ENCODE peak calls at places on chromosomes 4 and X, in five cellular contexts. D is fibroblast of the conjunctiva; A is activated CD8-positive, alpha-beta memory T cell treated with anti-CD3 and anti-CD28 coated beads for 1 hour; I is glutamatergic neuron; O is NAMALWA. V is an unnamed sample.

GRCh38 chr4:136755531-136755916 is 776.8 kb downstream of the PCDH18 start:
- DNase-seq in D (no peak), A (no peak), I (no peak), O (no peak), V (no peak)

GRCh38 chr4:13766722-13767495 is 139.4 kb upstream of the BOD1L1 start:
- DNase-seq in D (no peak), A (no peak), I (no peak), O (no peak), V (no peak)

GRCh38 chrX:154142386-154142785 is 1.7 kb upstream of the OPN1LW start:
- DNase-seq in D (no peak), A (no peak), I (no peak), O (no peak), V (no peak)

GRCh38 chr4:95867919-95868318 is 28.0 kb downstream of the PDHA2 start:
- DNase-seq in D (no peak), A (no peak), I (no peak), O (peak), V (no peak)

GRCh38 chr4:4260185-4260751 is 12.2 kb upstream of the TMEM128 start:
- DNase-seq in D (peak), A (no peak), I (no peak), O (peak), V (no peak)

GRCh38 chr4:10045481-10045880 is 24.2 kb upstream of the SLC2A9 start:
- DNase-seq in D (no peak), A (no peak), I (no peak), O (no peak), V (no peak)

GRCh38 chr4:147480891-147481576 is at the start of gene EDNRA:
- DNase-seq in D (no peak), A (no peak), I (peak), O (no peak), V (no peak)

GRCh38 chrX:63713510-63713909 is 71.5 kb downstream of the ARHGEF9 start:
- DNase-seq in D (no peak), A (no peak), I (no peak), O (no peak), V (no peak)

GRCh38 chr4:83771113-83771705 is 235.3 kb downstream of the GPAT3 start:
- DNase-seq in D (peak), A (no peak), I (peak), O (peak), V (no peak)

GRCh38 chr4:33715996-33716395 is 2528.3 kb downstream of the ARAP2 start:
- DNase-seq in D (peak), A (no peak), I (no peak), O (no peak), V (no peak)

GRCh38 chr4:67549123-67549522 is 3.8 kb upstream of the CENPC start:
- DNase-seq in D (no peak), A (no peak), I (no peak), O (peak), V (no peak)

GRCh38 chr4:7703669-7704068 is 236.0 kb downstream of the AFAP1 start:
- DNase-seq in D (no peak), A (no peak), I (no peak), O (peak), V (no peak)